ENCODE peak calls at places on chromosomes 16 and 17, in five cellular contexts. One of them, this sample, is unnamed.

GRCh38 chr16:681746-682427 is 1.7 kb downstream of the STUB1 start:
- DNase-seq in ovary: peak; percentile 58
- DNase-seq in left ventricle myocardium inferior: no peak
- DNase-seq in heart right ventricle: no peak
- DNase-seq in body of pancreas: peak; percentile 42
- DNase-seq in this sample: peak; percentile 43

GRCh38 chr17:61208301-61209098 is 191.1 kb upstream of the TBX2 start:
- DNase-seq in ovary: no peak
- DNase-seq in left ventricle myocardium inferior: no peak
- DNase-seq in heart right ventricle: no peak
- DNase-seq in body of pancreas: no peak
- DNase-seq in this sample: no peak

GRCh38 chr16:66286527-66286926 is 80.0 kb upstream of the CDH5 start:
- DNase-seq in ovary: no peak
- DNase-seq in left ventricle myocardium inferior: no peak
- DNase-seq in heart right ventricle: no peak
- DNase-seq in body of pancreas: no peak
- DNase-seq in this sample: no peak

GRCh38 chr16:22634913-22635312 is 124.2 kb downstream of the NPIPB5 start:
- DNase-seq in ovary: no peak
- DNase-seq in left ventricle myocardium inferior: no peak
- DNase-seq in heart right ventricle: no peak
- DNase-seq in body of pancreas: no peak
- DNase-seq in this sample: no peak

GRCh38 chr17:8020776-8021564 is 17.9 kb upstream of the ALOX15B start:
- DNase-seq in ovary: no peak
- DNase-seq in left ventricle myocardium inferior: no peak
- DNase-seq in heart right ventricle: no peak
- DNase-seq in body of pancreas: no peak
- DNase-seq in this sample: no peak

GRCh38 chr16:30926937-30927788 is 3.8 kb downstream of the FBXL19 start:
- DNase-seq in ovary: no peak
- DNase-seq in left ventricle myocardium inferior: no peak
- DNase-seq in heart right ventricle: no peak
- DNase-seq in body of pancreas: no peak
- DNase-seq in this sample: no peak

GRCh38 chr17:68993112-68993511 is 37.9 kb upstream of the ABCA8 start:
- DNase-seq in ovary: no peak
- DNase-seq in left ventricle myocardium inferior: no peak
- DNase-seq in heart right ventricle: no peak
- DNase-seq in body of pancreas: no peak
- DNase-seq in this sample: no peak

GRCh38 chr16:28189237-28189636 is 22.5 kb downstream of the XPO6 start:
- DNase-seq in ovary: no peak
- DNase-seq in left ventricle myocardium inferior: no peak
- DNase-seq in heart right ventricle: no peak
- DNase-seq in body of pancreas: no peak
- DNase-seq in this sample: no peak

GRCh38 chr17:27654654-27655524 is 23.9 kb downstream of the LGALS9 start:
- DNase-seq in ovary: peak; percentile 69
- DNase-seq in left ventricle myocardium inferior: peak; percentile 65
- DNase-seq in heart right ventricle: peak; percentile 54
- DNase-seq in body of pancreas: peak; percentile 76
- DNase-seq in this sample: peak; percentile 78

GRCh38 chr16:72877374-72878028 is 170.4 kb downstream of the ZFHX3 start:
- DNase-seq in ovary: no peak
- DNase-seq in left ventricle myocardium inferior: no peak
- DNase-seq in heart right ventricle: no peak
- DNase-seq in body of pancreas: no peak
- DNase-seq in this sample: no peak

GRCh38 chr16:70686376-70687171 is 721 bp upstream of the MTSS2 start:
- DNase-seq in ovary: no peak
- DNase-seq in left ventricle myocardium inferior: no peak
- DNase-seq in heart right ventricle: no peak
- DNase-seq in body of pancreas: no peak
- DNase-seq in this sample: no peak

GRCh38 chr17:42891539-42892152 is 9.0 kb upstream of the G6PC1 start:
- DNase-seq in ovary: peak; percentile 58
- DNase-seq in left ventricle myocardium inferior: peak; percentile 69
- DNase-seq in heart right ventricle: peak; percentile 66
- DNase-seq in body of pancreas: no peak
- DNase-seq in this sample: peak; percentile 72

GRCh38 chr17:78986048-78986648 is 6.4 kb upstream of the LGALS3BP start:
- DNase-seq in ovary: no peak
- DNase-seq in left ventricle myocardium inferior: no peak
- DNase-seq in heart right ventricle: peak; percentile 53
- DNase-seq in body of pancreas: peak; percentile 54
- DNase-seq in this sample: peak; percentile 80

GRCh38 chr16:49478107-49478506 is 104.5 kb downstream of the C16orf78 start:
- DNase-seq in ovary: no peak
- DNase-seq in left ventricle myocardium inferior: no peak
- DNase-seq in heart right ventricle: no peak
- DNase-seq in body of pancreas: no peak
- DNase-seq in this sample: no peak

GRCh38 chr16:51762081-51762995 is 611.3 kb upstream of the SALL1 start:
- DNase-seq in ovary: peak; percentile 55
- DNase-seq in left ventricle myocardium inferior: peak; percentile 65
- DNase-seq in heart right ventricle: peak; percentile 55
- DNase-seq in body of pancreas: peak; percentile 84
- DNase-seq in this sample: peak; percentile 81

GRCh38 chr17:75239214-75239613 is 22.2 kb downstream of the GGA3 start:
- DNase-seq in ovary: no peak
- DNase-seq in left ventricle myocardium inferior: no peak
- DNase-seq in heart right ventricle: no peak
- DNase-seq in body of pancreas: no peak
- DNase-seq in this sample: no peak

GRCh38 chr17:75237100-75238014 is 24.0 kb downstream of the GGA3 start:
- DNase-seq in ovary: no peak
- DNase-seq in left ventricle myocardium inferior: peak; percentile 33
- DNase-seq in heart right ventricle: no peak
- DNase-seq in body of pancreas: no peak
- DNase-seq in this sample: no peak

GRCh38 chr17:75239778-75240393 is 21.5 kb downstream of the GGA3 start:
- DNase-seq in ovary: no peak
- DNase-seq in left ventricle myocardium inferior: no peak
- DNase-seq in heart right ventricle: no peak
- DNase-seq in body of pancreas: no peak
- DNase-seq in this sample: no peak

GRCh38 chr17:75238020-75238580 is 23.3 kb downstream of the GGA3 start:
- DNase-seq in ovary: no peak
- DNase-seq in left ventricle myocardium inferior: no peak
- DNase-seq in heart right ventricle: no peak
- DNase-seq in body of pancreas: no peak
- DNase-seq in this sample: no peak

DNA sequence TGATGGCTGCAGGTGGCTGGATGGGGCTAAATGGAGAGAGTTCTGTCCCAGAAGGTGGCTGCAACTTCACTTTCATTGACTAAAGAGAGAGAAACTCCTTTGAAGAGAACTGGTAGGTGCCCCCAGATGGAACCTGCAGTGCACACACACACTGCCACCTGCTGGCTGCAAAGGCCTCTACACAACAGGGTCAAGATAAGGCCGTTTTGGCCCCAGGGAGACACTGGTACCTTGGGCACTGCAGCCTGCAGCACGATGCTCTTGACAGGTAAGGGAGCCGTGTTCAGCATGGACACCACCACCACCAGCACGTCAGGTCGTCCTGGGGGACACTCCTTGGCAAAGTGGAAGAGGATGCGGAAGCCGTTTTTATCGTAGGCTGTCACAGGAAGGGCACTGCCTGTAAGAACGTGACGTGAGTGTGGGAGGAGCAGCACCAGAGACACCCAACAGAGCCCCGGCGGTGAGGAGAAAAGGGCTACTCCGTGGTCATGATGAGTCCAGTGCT is 22.7 kb downstream of the GGA3 start:
- DNase-seq in ovary: peak; percentile 64
- DNase-seq in left ventricle myocardium inferior: no peak
- DNase-seq in heart right ventricle: peak; percentile 51
- DNase-seq in body of pancreas: peak; percentile 64
- DNase-seq in this sample: peak; percentile 77
- H3K36me3 ChIP-seq in ovary: no peaks in the 10 kb centered on the region
- H3K36me3 ChIP-seq in left ventricle myocardium inferior: peaks cover 98% of the 10 kb centered on the region
- H3K36me3 ChIP-seq in heart right ventricle: peaks cover 100% of the 10 kb centered on the region
- H3K36me3 ChIP-seq in body of pancreas: peaks cover 49% of the 10 kb centered on the region
- H3K36me3 ChIP-seq in this sample: peaks cover 36% of the 10 kb centered on the region

GRCh38 chr16:17852977-17853702 is 382.4 kb upstream of the XYLT1 start:
- DNase-seq in ovary: no peak
- DNase-seq in left ventricle myocardium inferior: no peak
- DNase-seq in heart right ventricle: no peak
- DNase-seq in body of pancreas: no peak
- DNase-seq in this sample: no peak

GRCh38 chr16:17853958-17854357 is 383.2 kb upstream of the XYLT1 start:
- DNase-seq in ovary: no peak
- DNase-seq in left ventricle myocardium inferior: no peak
- DNase-seq in heart right ventricle: no peak
- DNase-seq in body of pancreas: no peak
- DNase-seq in this sample: no peak

GRCh38 chr16:17858061-17858460 is 387.3 kb upstream of the XYLT1 start:
- DNase-seq in ovary: no peak
- DNase-seq in left ventricle myocardium inferior: no peak
- DNase-seq in heart right ventricle: no peak
- DNase-seq in body of pancreas: no peak
- DNase-seq in this sample: no peak
- H3K36me3 ChIP-seq in ovary: no peaks in the 10 kb centered on the region
- H3K36me3 ChIP-seq in left ventricle myocardium inferior: no peaks in the 10 kb centered on the region
- H3K36me3 ChIP-seq in heart right ventricle: no peaks in the 10 kb centered on the region
- H3K36me3 ChIP-seq in body of pancreas: no peaks in the 10 kb centered on the region
- H3K36me3 ChIP-seq in this sample: no peaks in the 10 kb centered on the region

GRCh38 chr16:56944954-56945839 is 13.3 kb downstream of the HERPUD1 start:
- DNase-seq in ovary: peak; percentile 39
- DNase-seq in left ventricle myocardium inferior: no peak
- DNase-seq in heart right ventricle: no peak
- DNase-seq in body of pancreas: peak; percentile 57
- DNase-seq in this sample: no peak
- H3K36me3 ChIP-seq in ovary: no peaks in the 10 kb centered on the region
- H3K36me3 ChIP-seq in left ventricle myocardium inferior: peaks cover 61% of the 10 kb centered on the region
- H3K36me3 ChIP-seq in heart right ventricle: peaks cover 64% of the 10 kb centered on the region
- H3K36me3 ChIP-seq in body of pancreas: peaks cover 41% of the 10 kb centered on the region
- H3K36me3 ChIP-seq in this sample: peaks cover 49% of the 10 kb centered on the region

GRCh38 chr17:39722104-39722503 is 8.2 kb downstream of the MIEN1 start:
- DNase-seq in ovary: no peak
- DNase-seq in left ventricle myocardium inferior: no peak
- DNase-seq in heart right ventricle: no peak
- DNase-seq in body of pancreas: no peak
- DNase-seq in this sample: no peak

GRCh38 chr17:39716879-39717536 is 13.3 kb downstream of the MIEN1 start:
- DNase-seq in ovary: no peak
- DNase-seq in left ventricle myocardium inferior: no peak
- DNase-seq in heart right ventricle: no peak
- DNase-seq in body of pancreas: no peak
- DNase-seq in this sample: no peak

GRCh38 chr17:39717660-39718059 is 12.7 kb downstream of the MIEN1 start:
- DNase-seq in ovary: no peak
- DNase-seq in left ventricle myocardium inferior: no peak
- DNase-seq in heart right ventricle: no peak
- DNase-seq in body of pancreas: no peak
- DNase-seq in this sample: no peak

GRCh38 chr17:39719563-39719962 is 10.8 kb downstream of the MIEN1 start:
- DNase-seq in ovary: no peak
- DNase-seq in left ventricle myocardium inferior: no peak
- DNase-seq in heart right ventricle: no peak
- DNase-seq in body of pancreas: no peak
- DNase-seq in this sample: no peak

GRCh38 chr17:39719966-39720365 is 10.4 kb downstream of the MIEN1 start:
- DNase-seq in ovary: no peak
- DNase-seq in left ventricle myocardium inferior: no peak
- DNase-seq in heart right ventricle: no peak
- DNase-seq in body of pancreas: no peak
- DNase-seq in this sample: no peak
- H3K36me3 ChIP-seq in ovary: no peaks in the 10 kb centered on the region
- H3K36me3 ChIP-seq in left ventricle myocardium inferior: peaks cover 62% of the 10 kb centered on the region
- H3K36me3 ChIP-seq in heart right ventricle: peaks cover 84% of the 10 kb centered on the region
- H3K36me3 ChIP-seq in body of pancreas: peaks cover 6% of the 10 kb centered on the region
- H3K36me3 ChIP-seq in this sample: peaks cover 70% of the 10 kb centered on the region

This sample was measured in cardiac muscle cell.